ENCODE peak calls at places on chromosomes 11 and 22, in four cellular contexts. R is adrenal gland, Z is cardiac fibroblast, M is amniotic stem cell. H is an unnamed sample.

GRCh38 chr11:78646564-78647185 is 72.0 kb upstream of the NARS2 start:
- DNase-seq in R (peak; percentile 22), Z (peak; percentile 56), M (no peak), H (no peak)

GRCh38 chr11:44159848-44160721 is 64.6 kb downstream of the EXT2 start:
- DNase-seq in R (no peak), Z (no peak), M (no peak), H (no peak)

GRCh38 chr22:11307996-11308395 is 4220.0 kb upstream of the OR11H1 start:
- DNase-seq in R (no peak), Z (no peak), M (no peak), H (no peak)

GRCh38 chr11:15700456-15700855 is 585.7 kb downstream of the INSC start:
- DNase-seq in R (no peak), Z (no peak), M (no peak), H (no peak)

GRCh38 chr11:17547051-17547577 is at the start of gene OTOG:
- DNase-seq in R (no peak), Z (peak; percentile 25), M (no peak), H (no peak)

GRCh38 chr11:86955674-86956522 is 703 bp upstream of the FZD4 start:
- DNase-seq in R (peak; percentile 80), Z (peak; percentile 76), M (peak; percentile 30), H (peak; percentile 65)

GRCh38 chr11:95877288-95877687 is 46.6 kb downstream of the MTMR2 start:
- DNase-seq in R (no peak), Z (peak; percentile 99), M (peak; percentile 87), H (no peak)

GRCh38 chr22:36829370-36830002 is 12.7 kb upstream of the PVALB start:
- DNase-seq in R (no peak), Z (no peak), M (no peak), H (no peak)

GRCh38 chr11:123034587-123034986 is 27.3 kb downstream of the HSPA8 start:
- DNase-seq in R (no peak), Z (no peak), M (no peak), H (no peak)

GRCh38 chr22:47340851-47341436 is 578.5 kb downstream of the TBC1D22A start:
- DNase-seq in R (no peak), Z (no peak), M (no peak), H (no peak)

GRCh38 chr22:45970709-45971388 is 6.1 kb downstream of the WNT7B start:
- DNase-seq in R (no peak), Z (no peak), M (no peak), H (no peak)

GRCh38 chr11:61718613-61719302 is 33.7 kb upstream of the MYRF start:
- DNase-seq in R (no peak), Z (peak; percentile 56), M (peak; percentile 53), H (no peak)

GRCh38 chr11:72813740-72814138 is 472 bp upstream of the ATG16L2 start:
- DNase-seq in R (peak; percentile 75), Z (peak; percentile 87), M (peak; percentile 56), H (peak; percentile 65)

GRCh38 chr22:45885941-45886395 is 91.0 kb downstream of the WNT7B start:
- DNase-seq in R (no peak), Z (no peak), M (no peak), H (no peak)

GRCh38 chr11:130383363-130384168 is 44.8 kb downstream of the ADAMTS8 start:
- DNase-seq in R (no peak), Z (peak; percentile 71), M (peak; percentile 40), H (no peak)

GRCh38 chr22:23383491-23384450 is 196.3 kb downstream of the IGLL1 start:
- DNase-seq in R (no peak), Z (no peak), M (no peak), H (peak; percentile 16)

GRCh38 chr11:67417425-67417824 is 1.9 kb downstream of the CARNS1 start:
- DNase-seq in R (no peak), Z (no peak), M (no peak), H (no peak)

GRCh38 chr11:44777537-44778199 is 50.9 kb downstream of the TSPAN18 start:
- DNase-seq in R (peak; percentile 11), Z (no peak), M (no peak), H (no peak)

GRCh38 chr11:131666006-131666405 is 295.6 kb downstream of the NTM start:
- DNase-seq in R (no peak), Z (no peak), M (no peak), H (no peak)

GRCh38 chr11:96778272-96778671 is 388.5 kb downstream of the JRKL start:
- DNase-seq in R (no peak), Z (no peak), M (no peak), H (no peak)

GRCh38 chr11:32317646-32318045 is 117.7 kb downstream of the WT1 start:
- DNase-seq in R (no peak), Z (no peak), M (no peak), H (no peak)

H was measured in amygdala.